ENCODE peak calls at places on chromosomes 5 and 9, in five cellular contexts. One of them, this sample, is unnamed.

GRCh38 chr5:179411161-179411841 is 66.0 kb upstream of the ADAMTS2 start:
- DNase-seq in astrocyte of the spinal cord: no peak
- DNase-seq in mucosa of descending colon: no peak
- DNase-seq in fibroblast of the aortic adventitia: no peak
- DNase-seq in fibroblast of lung: no peak
- DNase-seq in this sample: no peak

GRCh38 chr9:100440071-100440470 is 13.1 kb downstream of the MSANTD3 start:
- DNase-seq in astrocyte of the spinal cord: peak
- DNase-seq in mucosa of descending colon: no peak
- DNase-seq in fibroblast of the aortic adventitia: peak
- DNase-seq in fibroblast of lung: peak
- DNase-seq in this sample: no peak

GRCh38 chr9:21688108-21689102 is 114.0 kb upstream of the MTAP start:
- DNase-seq in astrocyte of the spinal cord: peak
- DNase-seq in mucosa of descending colon: no peak
- DNase-seq in fibroblast of the aortic adventitia: peak
- DNase-seq in fibroblast of lung: peak
- DNase-seq in this sample: no peak

GRCh38 chr9:27154923-27155322 is 45.9 kb downstream of the TEK start:
- DNase-seq in astrocyte of the spinal cord: peak
- DNase-seq in mucosa of descending colon: no peak
- DNase-seq in fibroblast of the aortic adventitia: peak
- DNase-seq in fibroblast of lung: peak
- DNase-seq in this sample: no peak

GRCh38 chr9:36572515-36573418 is at the start of gene MELK:
- DNase-seq in astrocyte of the spinal cord: peak
- DNase-seq in mucosa of descending colon: peak
- DNase-seq in fibroblast of the aortic adventitia: peak
- DNase-seq in fibroblast of lung: peak
- DNase-seq in this sample: peak

GRCh38 chr5:143023447-143024096 is 253.4 kb downstream of the ARHGAP26 start:
- DNase-seq in astrocyte of the spinal cord: no peak
- DNase-seq in mucosa of descending colon: no peak
- DNase-seq in fibroblast of the aortic adventitia: peak
- DNase-seq in fibroblast of lung: peak
- DNase-seq in this sample: no peak

GRCh38 chr9:15142903-15143534 is 164.0 kb downstream of the TTC39B start:
- DNase-seq in astrocyte of the spinal cord: peak
- DNase-seq in mucosa of descending colon: no peak
- DNase-seq in fibroblast of the aortic adventitia: peak
- DNase-seq in fibroblast of lung: peak
- DNase-seq in this sample: no peak

GRCh38 chr5:76690027-76690679 is 25.8 kb upstream of the F2R start:
- DNase-seq in astrocyte of the spinal cord: no peak
- DNase-seq in mucosa of descending colon: no peak
- DNase-seq in fibroblast of the aortic adventitia: no peak
- DNase-seq in fibroblast of lung: no peak
- DNase-seq in this sample: no peak

DNA sequence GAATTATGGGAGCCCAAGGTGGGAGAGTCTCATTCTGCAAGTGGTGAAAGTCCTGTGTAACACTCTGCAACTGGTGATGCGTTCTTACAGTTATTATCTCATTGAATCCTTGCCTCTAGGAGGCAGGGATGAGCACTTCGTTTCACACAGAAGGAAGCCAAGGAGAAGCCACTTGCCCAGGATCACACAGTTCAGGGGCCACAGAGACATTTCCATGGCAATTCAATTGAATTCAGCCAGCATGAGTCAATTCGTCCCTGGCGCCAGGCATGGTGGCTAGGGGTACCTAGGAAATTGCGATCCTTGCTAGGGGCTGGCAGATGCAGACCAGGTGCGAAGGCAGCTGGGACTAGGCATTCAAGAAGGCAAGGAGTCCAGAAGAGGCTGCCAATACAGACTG is 26.2 kb downstream of the LHX2 start:
- DNase-seq in astrocyte of the spinal cord: no peak
- DNase-seq in mucosa of descending colon: no peak
- DNase-seq in fibroblast of the aortic adventitia: no peak
- DNase-seq in fibroblast of lung: no peak
- DNase-seq in this sample: no peak
- TF ChIP-seq CTCF in astrocyte of the spinal cord: no peak
- TF ChIP-seq CTCF in mucosa of descending colon: no peak
- TF ChIP-seq CTCF in fibroblast of the aortic adventitia: no peak
- TF ChIP-seq CTCF in fibroblast of lung: peak
- TF ChIP-seq CTCF in this sample: no peak

GRCh38 chr5:95611396-95611795 is 8.5 kb upstream of the GPR150 start:
- DNase-seq in astrocyte of the spinal cord: no peak
- DNase-seq in mucosa of descending colon: no peak
- DNase-seq in fibroblast of the aortic adventitia: no peak
- DNase-seq in fibroblast of lung: no peak
- DNase-seq in this sample: no peak
- TF ChIP-seq CTCF in astrocyte of the spinal cord: no peak
- TF ChIP-seq CTCF in mucosa of descending colon: no peak
- TF ChIP-seq CTCF in fibroblast of the aortic adventitia: no peak
- TF ChIP-seq CTCF in fibroblast of lung: no peak
- TF ChIP-seq CTCF in this sample: no peak

DNA sequence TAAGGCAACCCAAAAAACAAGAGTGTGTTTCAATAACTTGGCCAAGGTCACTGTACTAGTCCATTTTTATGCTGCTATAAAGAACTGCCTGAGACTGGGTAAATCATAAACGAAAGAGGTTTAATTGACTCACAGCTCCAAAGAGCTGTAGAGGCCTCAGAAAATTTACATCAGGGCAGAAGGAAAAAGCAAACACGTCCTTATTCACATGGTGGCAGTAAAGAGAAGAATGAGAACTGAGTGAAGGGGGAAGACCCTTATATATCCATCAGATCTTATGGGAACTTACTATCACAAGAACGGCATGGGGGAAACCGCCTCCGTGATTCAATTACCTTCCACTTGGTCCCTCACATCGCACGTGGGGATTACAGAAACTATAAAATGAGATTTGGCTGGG is 64.3 kb upstream of the CAMK4 start:
- DNase-seq in astrocyte of the spinal cord: no peak
- DNase-seq in mucosa of descending colon: no peak
- DNase-seq in fibroblast of the aortic adventitia: no peak
- DNase-seq in fibroblast of lung: no peak
- DNase-seq in this sample: no peak
- TF ChIP-seq CTCF in astrocyte of the spinal cord: no peak
- TF ChIP-seq CTCF in mucosa of descending colon: no peak
- TF ChIP-seq CTCF in fibroblast of the aortic adventitia: no peak
- TF ChIP-seq CTCF in fibroblast of lung: peak
- TF ChIP-seq CTCF in this sample: no peak

GRCh38 chr5:175560011-175560410 is 81.7 kb downstream of the SFXN1 start:
- DNase-seq in astrocyte of the spinal cord: no peak
- DNase-seq in mucosa of descending colon: no peak
- DNase-seq in fibroblast of the aortic adventitia: no peak
- DNase-seq in fibroblast of lung: no peak
- DNase-seq in this sample: no peak
- TF ChIP-seq CTCF in astrocyte of the spinal cord: no peak
- TF ChIP-seq CTCF in mucosa of descending colon: no peak
- TF ChIP-seq CTCF in fibroblast of the aortic adventitia: no peak
- TF ChIP-seq CTCF in fibroblast of lung: no peak
- TF ChIP-seq CTCF in this sample: no peak

GRCh38 chr5:19903611-19904010 is 84.4 kb downstream of the CDH18 start:
- DNase-seq in astrocyte of the spinal cord: no peak
- DNase-seq in mucosa of descending colon: no peak
- DNase-seq in fibroblast of the aortic adventitia: peak
- DNase-seq in fibroblast of lung: peak
- DNase-seq in this sample: no peak

GRCh38 chr5:19902316-19902934 is 85.6 kb downstream of the CDH18 start:
- DNase-seq in astrocyte of the spinal cord: no peak
- DNase-seq in mucosa of descending colon: no peak
- DNase-seq in fibroblast of the aortic adventitia: peak
- DNase-seq in fibroblast of lung: no peak
- DNase-seq in this sample: no peak

DNA sequence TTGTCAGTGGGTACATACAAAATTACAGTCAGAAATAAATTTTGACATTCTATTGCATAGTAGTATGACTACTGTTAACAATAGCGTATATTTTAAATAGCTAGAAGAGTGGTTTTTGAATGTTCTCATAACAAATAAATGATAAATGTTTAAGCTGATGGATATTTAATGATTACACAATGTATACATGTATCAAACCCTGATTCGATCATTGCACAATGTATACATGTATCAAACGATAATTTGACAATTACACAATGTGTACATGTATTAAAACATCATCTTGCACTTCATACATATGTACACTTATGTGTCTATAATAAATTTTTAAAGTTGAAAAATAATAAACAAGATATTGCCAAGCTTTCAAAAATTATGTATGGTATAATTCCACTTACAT is 87.7 kb downstream of the CDH18 start:
- DNase-seq in astrocyte of the spinal cord: no peak
- DNase-seq in mucosa of descending colon: no peak
- DNase-seq in fibroblast of the aortic adventitia: no peak
- DNase-seq in fibroblast of lung: no peak
- DNase-seq in this sample: no peak
- TF ChIP-seq CTCF in astrocyte of the spinal cord: no peak
- TF ChIP-seq CTCF in mucosa of descending colon: no peak
- TF ChIP-seq CTCF in fibroblast of the aortic adventitia: no peak
- TF ChIP-seq CTCF in fibroblast of lung: no peak
- TF ChIP-seq CTCF in this sample: no peak

GRCh38 chr5:108260858-108261170 is 121.1 kb downstream of the FBXL17 start:
- DNase-seq in astrocyte of the spinal cord: no peak
- DNase-seq in mucosa of descending colon: no peak
- DNase-seq in fibroblast of the aortic adventitia: no peak
- DNase-seq in fibroblast of lung: no peak
- DNase-seq in this sample: no peak
- TF ChIP-seq CTCF in astrocyte of the spinal cord: no peak
- TF ChIP-seq CTCF in mucosa of descending colon: no peak
- TF ChIP-seq CTCF in fibroblast of the aortic adventitia: no peak
- TF ChIP-seq CTCF in fibroblast of lung: no peak
- TF ChIP-seq CTCF in this sample: no peak

GRCh38 chr9:137240321-137240840 is 706 bp upstream of the TUBB4B start:
- DNase-seq in astrocyte of the spinal cord: peak
- DNase-seq in mucosa of descending colon: peak
- DNase-seq in fibroblast of the aortic adventitia: peak
- DNase-seq in fibroblast of lung: peak
- DNase-seq in this sample: peak
- TF ChIP-seq CTCF in astrocyte of the spinal cord: no peak
- TF ChIP-seq CTCF in mucosa of descending colon: no peak
- TF ChIP-seq CTCF in fibroblast of the aortic adventitia: no peak
- TF ChIP-seq CTCF in fibroblast of lung: no peak
- TF ChIP-seq CTCF in this sample: no peak

This sample was measured in omental fat pad.